ENCODE peak calls at places on chromosomes 1 and 21, in four cellular contexts. U is Kasumi-1, X is thoracic aorta, W is mesothelial cell of epicardium. Z is an unnamed sample.

GRCh38 chr1:23618586-23619083 is 59.3 kb upstream of the ID3 start:
- DNase-seq in U (no peak), X (no peak), W (no peak), Z (no peak)

GRCh38 chr1:22332795-22333499 is 118.7 kb upstream of the ZBTB40 start:
- DNase-seq in U (no peak), X (no peak), W (no peak), Z (no peak)

GRCh38 chr1:246837418-246838117 is 94.2 kb downstream of the AHCTF1 start:
- DNase-seq in U (no peak), X (no peak), W (no peak), Z (no peak)

GRCh38 chr1:225677350-225678124 is 24.6 kb upstream of the ENAH start:
- DNase-seq in U (no peak), X (no peak), W (no peak), Z (peak)

GRCh38 chr1:157097692-157098091 is 1.9 kb downstream of the ETV3L start:
- DNase-seq in U (no peak), X (no peak), W (no peak), Z (no peak)

GRCh38 chr1:27383661-27384060 is 528 bp upstream of the CD164L2 start:
- DNase-seq in U (no peak), X (no peak), W (no peak), Z (no peak)

GRCh38 chr1:211327341-211327921 is 798 bp downstream of the TRAF5 start:
- DNase-seq in U (no peak), X (no peak), W (peak), Z (no peak)

GRCh38 chr1:119084651-119085262 is 55.7 kb downstream of the WARS2 start:
- DNase-seq in U (no peak), X (no peak), W (no peak), Z (no peak)

GRCh38 chr1:65942476-65942875 is 149.8 kb downstream of the PDE4B start:
- DNase-seq in U (no peak), X (no peak), W (no peak), Z (no peak)

GRCh38 chr21:44067011-44067839 is 40.0 kb upstream of the PWP2 start:
- DNase-seq in U (no peak), X (no peak), W (no peak), Z (no peak)

GRCh38 chr1:6743189-6744101 is 41.8 kb upstream of the CAMTA1 start:
- DNase-seq in U (peak), X (peak), W (no peak), Z (peak)

GRCh38 chr1:225578247-225578646 is 74.7 kb downstream of the ENAH start:
- DNase-seq in U (no peak), X (no peak), W (no peak), Z (no peak)

Z was measured in H1.